ENCODE peak calls at places on chromosome 17, in nine cellular contexts. One of them, this sample, is unnamed.

GRCh38 chr17:34259151-34259550 is 4.1 kb downstream of the CCL2 start:
- DNase-seq in fibroblast of lung: peak; percentile 89
- DNase-seq in AG04450: no peak
- DNase-seq in body of pancreas: no peak
- DNase-seq in left ventricle myocardium inferior: no peak
- DNase-seq in lower leg skin: no peak
- DNase-seq in CD8-positive, alpha-beta T cell: no peak
- DNase-seq in fibroblast of villous mesenchyme: no peak
- DNase-seq in GM12865: no peak
- DNase-seq in this sample: no peak

GRCh38 chr17:28018439-28019070 is 23.9 kb upstream of the NLK start:
- DNase-seq in left ventricle myocardium inferior: peak; percentile 31
- DNase-seq in CD8-positive, alpha-beta T cell: no peak
- DNase-seq in body of pancreas: peak; percentile 23
- DNase-seq in GM12865: no peak
- DNase-seq in lower leg skin: no peak
- DNase-seq in fibroblast of villous mesenchyme: no peak
- DNase-seq in AG04450: no peak
- DNase-seq in fibroblast of lung: peak; percentile 32
- DNase-seq in this sample: no peak

GRCh38 chr17:81037783-81038733 is 3.1 kb downstream of the BAIAP2 start:
- DNase-seq in fibroblast of lung: no peak
- DNase-seq in left ventricle myocardium inferior: no peak
- DNase-seq in AG04450: no peak
- DNase-seq in body of pancreas: peak; percentile 62
- DNase-seq in fibroblast of villous mesenchyme: no peak
- DNase-seq in GM12865: no peak
- DNase-seq in CD8-positive, alpha-beta T cell: no peak
- DNase-seq in lower leg skin: no peak
- DNase-seq in this sample: no peak

GRCh38 chr17:31595076-31595475 is 203.6 kb downstream of the RAB11FIP4 start:
- DNase-seq in body of pancreas: no peak
- DNase-seq in fibroblast of villous mesenchyme: no peak
- DNase-seq in GM12865: no peak
- DNase-seq in left ventricle myocardium inferior: no peak
- DNase-seq in fibroblast of lung: peak; percentile 78
- DNase-seq in AG04450: no peak
- DNase-seq in lower leg skin: peak; percentile 10
- DNase-seq in CD8-positive, alpha-beta T cell: no peak
- DNase-seq in this sample: no peak

GRCh38 chr17:64920419-64921172 is 1.3 kb upstream of the LRRC37A3 start:
- DNase-seq in lower leg skin: no peak
- DNase-seq in body of pancreas: no peak
- DNase-seq in CD8-positive, alpha-beta T cell: no peak
- DNase-seq in AG04450: no peak
- DNase-seq in GM12865: no peak
- DNase-seq in fibroblast of lung: no peak
- DNase-seq in left ventricle myocardium inferior: no peak
- DNase-seq in fibroblast of villous mesenchyme: peak; percentile 11
- DNase-seq in this sample: no peak

GRCh38 chr17:40075216-40076100 is 12.7 kb downstream of the THRA start:
- DNase-seq in body of pancreas: peak; percentile 97
- DNase-seq in AG04450: no peak
- DNase-seq in lower leg skin: no peak
- DNase-seq in fibroblast of lung: no peak
- DNase-seq in left ventricle myocardium inferior: peak; percentile 85
- DNase-seq in GM12865: peak; percentile 72
- DNase-seq in fibroblast of villous mesenchyme: peak; percentile 73
- DNase-seq in CD8-positive, alpha-beta T cell: peak; percentile 48
- DNase-seq in this sample: no peak

GRCh38 chr17:17766351-17767095 is 70.3 kb downstream of the SREBF1 start:
- DNase-seq in lower leg skin: no peak
- DNase-seq in fibroblast of villous mesenchyme: no peak
- DNase-seq in CD8-positive, alpha-beta T cell: no peak
- DNase-seq in body of pancreas: no peak
- DNase-seq in GM12865: peak; percentile 77
- DNase-seq in AG04450: no peak
- DNase-seq in left ventricle myocardium inferior: no peak
- DNase-seq in fibroblast of lung: no peak
- DNase-seq in this sample: no peak

GRCh38 chr17:16352838-16353701 is at the start of gene CENPV:
- DNase-seq in fibroblast of lung: peak; percentile 40
- DNase-seq in AG04450: no peak
- DNase-seq in lower leg skin: peak; percentile 87
- DNase-seq in left ventricle myocardium inferior: peak; percentile 32
- DNase-seq in fibroblast of villous mesenchyme: peak; percentile 40
- DNase-seq in body of pancreas: peak; percentile 74
- DNase-seq in CD8-positive, alpha-beta T cell: peak; percentile 28
- DNase-seq in GM12865: peak; percentile 76
- DNase-seq in this sample: no peak

GRCh38 chr17:16939606-16940115 is 32.3 kb downstream of the TNFRSF13B start:
- DNase-seq in fibroblast of villous mesenchyme: no peak
- DNase-seq in fibroblast of lung: no peak
- DNase-seq in lower leg skin: no peak
- DNase-seq in left ventricle myocardium inferior: no peak
- DNase-seq in AG04450: no peak
- DNase-seq in GM12865: no peak
- DNase-seq in body of pancreas: no peak
- DNase-seq in CD8-positive, alpha-beta T cell: no peak
- DNase-seq in this sample: no peak

GRCh38 chr17:53101706-53102105 is 721.0 kb upstream of the KIF2B start:
- DNase-seq in AG04450: no peak
- DNase-seq in body of pancreas: no peak
- DNase-seq in lower leg skin: no peak
- DNase-seq in fibroblast of lung: no peak
- DNase-seq in fibroblast of villous mesenchyme: no peak
- DNase-seq in CD8-positive, alpha-beta T cell: no peak
- DNase-seq in GM12865: no peak
- DNase-seq in left ventricle myocardium inferior: no peak
- DNase-seq in this sample: no peak

GRCh38 chr17:5194346-5194745 is 2.7 kb upstream of the ZNF594 start:
- DNase-seq in fibroblast of villous mesenchyme: no peak
- DNase-seq in fibroblast of lung: no peak
- DNase-seq in CD8-positive, alpha-beta T cell: no peak
- DNase-seq in AG04450: no peak
- DNase-seq in GM12865: no peak
- DNase-seq in left ventricle myocardium inferior: no peak
- DNase-seq in lower leg skin: no peak
- DNase-seq in body of pancreas: no peak
- DNase-seq in this sample: peak; percentile 55

GRCh38 chr17:39169518-39169917 is 3.6 kb upstream of the ARL5C start:
- DNase-seq in fibroblast of lung: no peak
- DNase-seq in body of pancreas: no peak
- DNase-seq in AG04450: no peak
- DNase-seq in lower leg skin: no peak
- DNase-seq in CD8-positive, alpha-beta T cell: no peak
- DNase-seq in fibroblast of villous mesenchyme: no peak
- DNase-seq in GM12865: no peak
- DNase-seq in left ventricle myocardium inferior: no peak
- DNase-seq in this sample: no peak

GRCh38 chr17:63681530-63681929 is 18.4 kb downstream of the LIMD2 start:
- DNase-seq in fibroblast of villous mesenchyme: no peak
- DNase-seq in left ventricle myocardium inferior: no peak
- DNase-seq in CD8-positive, alpha-beta T cell: no peak
- DNase-seq in body of pancreas: no peak
- DNase-seq in lower leg skin: no peak
- DNase-seq in AG04450: no peak
- DNase-seq in GM12865: no peak
- DNase-seq in fibroblast of lung: no peak
- DNase-seq in this sample: no peak

GRCh38 chr17:1648582-1649115 is 1.0 kb downstream of the RILP start:
- DNase-seq in body of pancreas: peak; percentile 98
- DNase-seq in GM12865: peak; percentile 98
- DNase-seq in CD8-positive, alpha-beta T cell: peak; percentile 90
- DNase-seq in AG04450: peak; percentile 93
- DNase-seq in left ventricle myocardium inferior: peak; percentile 95
- DNase-seq in fibroblast of villous mesenchyme: peak; percentile 96
- DNase-seq in fibroblast of lung: peak; percentile 87
- DNase-seq in lower leg skin: peak; percentile 98
- DNase-seq in this sample: peak; percentile 80

GRCh38 chr17:37168731-37169353 is 206.9 kb upstream of the C17orf78 start:
- DNase-seq in lower leg skin: no peak
- DNase-seq in left ventricle myocardium inferior: no peak
- DNase-seq in fibroblast of lung: no peak
- DNase-seq in fibroblast of villous mesenchyme: no peak
- DNase-seq in GM12865: no peak
- DNase-seq in body of pancreas: no peak
- DNase-seq in CD8-positive, alpha-beta T cell: no peak
- DNase-seq in AG04450: no peak
- DNase-seq in this sample: no peak

GRCh38 chr17:61394630-61395408 is 4.8 kb upstream of the TBX2 start:
- DNase-seq in fibroblast of lung: no peak
- DNase-seq in left ventricle myocardium inferior: no peak
- DNase-seq in fibroblast of villous mesenchyme: no peak
- DNase-seq in CD8-positive, alpha-beta T cell: no peak
- DNase-seq in GM12865: peak; percentile 23
- DNase-seq in lower leg skin: no peak
- DNase-seq in AG04450: no peak
- DNase-seq in body of pancreas: no peak
- DNase-seq in this sample: no peak

GRCh38 chr17:49637739-49638138 is 40.2 kb downstream of the SPOP start:
- DNase-seq in left ventricle myocardium inferior: no peak
- DNase-seq in fibroblast of lung: no peak
- DNase-seq in fibroblast of villous mesenchyme: no peak
- DNase-seq in body of pancreas: no peak
- DNase-seq in GM12865: no peak
- DNase-seq in CD8-positive, alpha-beta T cell: no peak
- DNase-seq in lower leg skin: no peak
- DNase-seq in AG04450: no peak
- DNase-seq in this sample: no peak

GRCh38 chr17:32610943-32611342 is 124.2 kb downstream of the CDK5R1 start:
- DNase-seq in AG04450: no peak
- DNase-seq in fibroblast of villous mesenchyme: no peak
- DNase-seq in left ventricle myocardium inferior: no peak
- DNase-seq in fibroblast of lung: no peak
- DNase-seq in CD8-positive, alpha-beta T cell: no peak
- DNase-seq in body of pancreas: no peak
- DNase-seq in GM12865: no peak
- DNase-seq in lower leg skin: no peak
- DNase-seq in this sample: no peak

DNA sequence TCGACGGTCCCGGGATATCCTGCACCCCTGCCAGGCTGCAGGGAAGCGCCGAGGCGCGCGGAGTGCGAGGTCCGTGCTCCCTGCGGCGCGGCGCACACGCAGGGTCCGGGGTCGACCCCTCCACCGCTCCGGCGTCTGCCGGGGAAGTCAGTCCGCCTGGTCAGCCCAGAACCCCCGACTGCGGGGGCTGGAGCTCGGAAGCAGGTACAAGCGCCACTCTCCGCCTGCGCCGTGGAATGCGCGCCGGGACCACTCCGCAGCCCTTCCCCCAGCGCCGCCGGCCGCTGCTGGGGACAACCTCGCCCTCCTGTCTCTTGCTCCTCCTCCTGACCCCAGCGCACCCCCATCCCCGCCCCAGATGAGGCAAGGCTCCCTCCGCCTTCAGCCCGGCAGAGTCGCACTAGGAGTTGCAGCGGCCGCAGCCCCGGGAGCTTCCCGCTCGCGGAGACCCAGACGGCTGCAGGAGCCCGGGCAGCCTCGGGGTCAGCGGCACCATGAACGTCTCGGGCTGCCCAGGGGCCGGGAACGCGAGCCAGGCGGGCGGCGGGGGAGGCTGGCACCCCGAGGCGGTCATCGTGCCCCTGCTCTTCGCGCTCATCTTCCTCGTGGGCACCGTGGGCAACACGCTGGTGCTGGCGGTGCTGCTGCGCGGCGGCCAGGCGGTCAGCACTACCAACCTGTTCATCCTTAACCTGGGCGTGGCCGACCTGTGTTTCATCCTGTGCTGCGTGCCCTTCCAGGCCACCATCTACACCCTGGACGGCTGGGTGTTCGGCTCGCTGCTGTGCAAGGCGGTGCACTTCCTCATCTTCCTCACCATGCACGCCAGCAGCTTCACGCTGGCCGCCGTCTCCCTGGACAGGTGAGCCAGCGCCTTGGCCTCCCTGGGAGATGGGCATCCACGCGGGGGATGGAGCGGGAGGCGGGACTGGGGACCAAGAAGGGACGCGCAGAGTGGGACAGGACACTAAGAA is at the start of gene GALR2:
- DNase-seq in body of pancreas: no peak
- DNase-seq in fibroblast of lung: no peak
- DNase-seq in fibroblast of villous mesenchyme: no peak
- DNase-seq in GM12865: no peak
- DNase-seq in lower leg skin: no peak
- DNase-seq in left ventricle myocardium inferior: no peak
- DNase-seq in CD8-positive, alpha-beta T cell: no peak
- DNase-seq in AG04450: no peak
- DNase-seq in this sample: no peak
- H3K4me3 ChIP-seq in body of pancreas: no peak within 1 kb of the TSS
- H3K4me3 ChIP-seq in fibroblast of lung: no peak within 1 kb of the TSS
- H3K4me3 ChIP-seq in fibroblast of villous mesenchyme: peak within 1 kb of the TSS; percentile 25
- H3K4me3 ChIP-seq in GM12865: no peak within 1 kb of the TSS
- H3K4me3 ChIP-seq in lower leg skin: no peak within 1 kb of the TSS
- H3K4me3 ChIP-seq in left ventricle myocardium inferior: peak within 1 kb of the TSS; percentile 40
- H3K4me3 ChIP-seq in CD8-positive, alpha-beta T cell: no peak within 1 kb of the TSS
- H3K4me3 ChIP-seq in AG04450: no peak within 1 kb of the TSS
- H3K4me3 ChIP-seq in this sample: no peak within 1 kb of the TSS

DNA sequence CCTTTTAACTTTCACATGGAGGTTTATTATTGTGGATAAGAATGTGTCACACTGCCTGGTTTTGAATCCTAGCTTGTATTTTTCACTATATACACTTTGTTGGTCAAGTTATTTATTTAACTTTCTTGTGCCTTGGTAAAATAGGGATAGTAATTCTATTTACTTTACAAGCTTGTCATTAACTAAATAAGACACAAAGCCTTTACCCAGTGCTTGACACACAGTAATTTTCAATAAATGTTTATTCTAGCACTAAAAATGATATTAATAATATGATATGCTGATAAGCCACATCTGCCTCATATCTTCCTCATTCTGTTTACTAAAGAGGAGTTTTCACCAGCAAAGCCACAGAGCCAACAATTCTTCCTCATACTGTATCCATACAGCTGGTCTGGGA is 27.8 kb downstream of the MYH10 start:
- DNase-seq in fibroblast of villous mesenchyme: no peak
- DNase-seq in left ventricle myocardium inferior: no peak
- DNase-seq in AG04450: no peak
- DNase-seq in CD8-positive, alpha-beta T cell: no peak
- DNase-seq in fibroblast of lung: no peak
- DNase-seq in GM12865: no peak
- DNase-seq in lower leg skin: no peak
- DNase-seq in body of pancreas: no peak
- DNase-seq in this sample: no peak
- TF ChIP-seq CTCF in fibroblast of villous mesenchyme: no peak
- TF ChIP-seq CTCF in left ventricle myocardium inferior: no peak
- TF ChIP-seq CTCF in AG04450: no peak
- TF ChIP-seq CTCF in CD8-positive, alpha-beta T cell: no peak
- TF ChIP-seq CTCF in fibroblast of lung: no peak
- TF ChIP-seq CTCF in GM12865: no peak
- TF ChIP-seq CTCF in lower leg skin: no peak
- TF ChIP-seq CTCF in body of pancreas: no peak
- TF ChIP-seq CTCF in this sample: no peak

GRCh38 chr17:57650548-57650947 is 94.6 kb downstream of the CCDC182 start:
- DNase-seq in AG04450: no peak
- DNase-seq in fibroblast of villous mesenchyme: no peak
- DNase-seq in left ventricle myocardium inferior: no peak
- DNase-seq in body of pancreas: no peak
- DNase-seq in GM12865: no peak
- DNase-seq in CD8-positive, alpha-beta T cell: no peak
- DNase-seq in lower leg skin: no peak
- DNase-seq in fibroblast of lung: no peak
- DNase-seq in this sample: no peak
- H3K4me3 ChIP-seq in AG04450: no peak overlapping the region
- H3K4me3 ChIP-seq in fibroblast of villous mesenchyme: no peak overlapping the region
- H3K4me3 ChIP-seq in left ventricle myocardium inferior: no peak overlapping the region
- H3K4me3 ChIP-seq in body of pancreas: no peak overlapping the region
- H3K4me3 ChIP-seq in GM12865: no peak overlapping the region
- H3K4me3 ChIP-seq in CD8-positive, alpha-beta T cell: no peak overlapping the region
- H3K4me3 ChIP-seq in lower leg skin: no peak overlapping the region
- H3K4me3 ChIP-seq in fibroblast of lung: no peak overlapping the region
- H3K4me3 ChIP-seq in this sample: no peak overlapping the region

GRCh38 chr17:67542219-67543114 is 165.4 kb downstream of the PITPNC1 start:
- DNase-seq in body of pancreas: no peak
- DNase-seq in CD8-positive, alpha-beta T cell: no peak
- DNase-seq in lower leg skin: no peak
- DNase-seq in left ventricle myocardium inferior: no peak
- DNase-seq in AG04450: no peak
- DNase-seq in GM12865: no peak
- DNase-seq in fibroblast of villous mesenchyme: no peak
- DNase-seq in fibroblast of lung: no peak
- DNase-seq in this sample: no peak
- TF ChIP-seq CTCF in body of pancreas: no peak
- TF ChIP-seq CTCF in CD8-positive, alpha-beta T cell: no peak
- TF ChIP-seq CTCF in lower leg skin: no peak
- TF ChIP-seq CTCF in left ventricle myocardium inferior: no peak
- TF ChIP-seq CTCF in AG04450: no peak
- TF ChIP-seq CTCF in GM12865: no peak
- TF ChIP-seq CTCF in fibroblast of villous mesenchyme: no peak
- TF ChIP-seq CTCF in fibroblast of lung: no peak
- TF ChIP-seq CTCF in this sample: no peak